ENCODE peak calls at places on chromosomes 5 and 9, in eight cellular contexts. Q, V, O, F, Z, I, M and T are unnamed samples.

GRCh38 chr9:127539259-127539981 is 72.7 kb upstream of the STXBP1 start:
- DNase-seq in Q (no peak), V (no peak), O (no peak), F (no peak), Z (no peak), I (no peak), M (no peak), T (no peak)

GRCh38 chr9:29144476-29144875 is 1571.2 kb upstream of the C9orf72 start:
- DNase-seq in Q (no peak), V (no peak), O (no peak), F (peak), Z (no peak), I (no peak), M (no peak), T (no peak)

GRCh38 chr5:96920956-96921355 is 14.9 kb upstream of the LNPEP start:
- DNase-seq in Q (no peak), V (no peak), O (no peak), F (no peak), Z (no peak), I (no peak), M (no peak), T (no peak)

GRCh38 chr5:149792963-149793362 is 62.9 kb downstream of the PPARGC1B start:
- DNase-seq in Q (no peak), V (no peak), O (no peak), F (no peak), Z (no peak), I (no peak), M (peak), T (no peak)

GRCh38 chr5:17817946-17818345 is 183.7 kb downstream of the TAF11L14 start:
- DNase-seq in Q (no peak), V (no peak), O (no peak), F (no peak), Z (no peak), I (no peak), M (no peak), T (no peak)

GRCh38 chr5:31021181-31021624 is 172.3 kb upstream of the CDH6 start:
- DNase-seq in Q (no peak), V (no peak), O (no peak), F (peak), Z (no peak), I (no peak), M (peak), T (no peak)

GRCh38 chr5:42361321-42361688 is 61.9 kb upstream of the GHR start:
- DNase-seq in Q (no peak), V (no peak), O (no peak), F (no peak), Z (no peak), I (no peak), M (peak), T (no peak)

GRCh38 chr9:33288235-33288634 is 2.1 kb upstream of the NFX1 start:
- DNase-seq in Q (no peak), V (no peak), O (no peak), F (no peak), Z (no peak), I (no peak), M (no peak), T (no peak)

GRCh38 chr9:69949396-69949795 is 94.3 kb upstream of the MAMDC2 start:
- DNase-seq in Q (no peak), V (no peak), O (no peak), F (peak), Z (no peak), I (no peak), M (no peak), T (no peak)

GRCh38 chr5:1202798-1203185 is 1.4 kb downstream of the SLC6A19 start:
- DNase-seq in Q (no peak), V (no peak), O (no peak), F (no peak), Z (no peak), I (no peak), M (no peak), T (no peak)

GRCh38 chr9:96006296-96006890 is 130.9 kb downstream of the ERCC6L2 start:
- DNase-seq in Q (no peak), V (no peak), O (no peak), F (no peak), Z (no peak), I (no peak), M (no peak), T (no peak)

GRCh38 chr5:143108498-143109128 is 294.9 kb downstream of the NR3C1 start:
- DNase-seq in Q (no peak), V (no peak), O (peak), F (no peak), Z (no peak), I (no peak), M (no peak), T (no peak)

GRCh38 chr5:135033866-135034185 is 202 bp downstream of the PITX1 start:
- DNase-seq in Q (no peak), V (no peak), O (no peak), F (peak), Z (peak), I (no peak), M (no peak), T (no peak)

GRCh38 chr5:612498-613424 is 621 bp downstream of the CEP72 start:
- DNase-seq in Q (no peak), V (no peak), O (no peak), F (no peak), Z (no peak), I (peak), M (peak), T (peak)

GRCh38 chr5:174192901-174193300 is 147.4 kb downstream of the NSG2 start:
- DNase-seq in Q (no peak), V (no peak), O (no peak), F (no peak), Z (no peak), I (no peak), M (no peak), T (no peak)

GRCh38 chr9:6054280-6055099 is 39.1 kb upstream of the RANBP6 start:
- DNase-seq in Q (peak), V (peak), O (no peak), F (peak), Z (peak), I (peak), M (peak), T (peak)

GRCh38 chr5:178387061-178387855 is 154.7 kb upstream of the PHYKPL start:
- DNase-seq in Q (no peak), V (no peak), O (no peak), F (no peak), Z (no peak), I (no peak), M (no peak), T (no peak)

GRCh38 chr9:33816327-33817252 is at the start of gene UBE2R2:
- DNase-seq in Q (peak), V (peak), O (peak), F (peak), Z (peak), I (peak), M (peak), T (peak)

GRCh38 chr5:57335092-57335491 is 147.5 kb downstream of the ACTBL2 start:
- DNase-seq in Q (no peak), V (no peak), O (no peak), F (peak), Z (no peak), I (no peak), M (peak), T (no peak)

DNA sequence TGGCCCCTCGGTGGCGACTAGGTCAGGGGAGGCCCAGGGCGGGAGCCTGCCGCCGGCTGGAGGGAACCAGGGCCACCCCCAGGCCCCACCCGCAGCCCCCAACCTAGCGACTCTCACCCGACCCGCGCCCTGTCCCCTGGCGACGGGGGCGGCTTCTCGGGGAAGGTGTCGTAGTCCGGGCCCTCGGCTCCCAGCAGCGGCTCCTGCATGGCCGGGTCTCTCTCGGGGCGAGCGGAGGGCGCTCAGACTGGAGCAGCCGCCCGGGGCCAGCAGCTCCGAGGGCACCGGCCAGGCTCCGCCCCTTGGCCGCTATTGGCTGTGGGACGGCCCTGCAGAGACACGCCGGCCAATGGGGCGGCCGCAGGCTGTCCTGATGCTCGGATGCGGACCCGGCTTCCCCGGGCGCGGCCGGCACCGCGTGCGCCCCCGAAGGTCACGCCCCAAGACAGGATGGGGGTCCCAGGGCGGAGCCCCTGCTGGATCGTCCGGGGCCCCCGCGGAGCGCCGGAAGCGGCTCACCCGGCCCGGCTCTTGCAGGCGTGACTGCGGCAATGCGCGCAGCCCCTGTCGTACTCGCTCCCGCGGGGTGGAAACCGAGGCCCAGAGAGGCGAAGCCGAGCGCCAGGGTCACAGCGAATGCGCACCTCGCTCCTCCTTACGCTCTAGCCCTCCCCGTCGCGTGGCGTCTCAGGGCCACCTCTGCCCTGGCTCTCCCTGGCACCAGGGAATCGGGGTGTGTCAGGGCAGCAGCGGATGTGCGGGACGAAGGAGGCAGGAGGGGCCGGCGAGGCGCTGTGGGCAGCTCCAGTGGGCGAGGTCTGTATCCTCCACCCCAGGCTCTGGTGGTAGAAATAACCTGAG is at the start of gene SLC2A6:
- DNase-seq in Q (peak), V (peak), O (peak), F (peak), Z (peak), I (peak), M (peak), T (peak)
- TF ChIP-seq CTCF in Q (no peak), V (no peak), O (no peak), F (no peak), Z (no peak), I (no peak), M (no peak), T (no peak)

GRCh38 chr9:4642351-4642750 is 19.7 kb upstream of the PLPP6 start:
- DNase-seq in Q (no peak), V (no peak), O (no peak), F (no peak), Z (no peak), I (no peak), M (no peak), T (no peak)

GRCh38 chr9:4639420-4639819 is 22.7 kb upstream of the PLPP6 start:
- DNase-seq in Q (no peak), V (no peak), O (no peak), F (no peak), Z (no peak), I (no peak), M (no peak), T (no peak)

GRCh38 chr9:4638968-4639367 is 23.1 kb upstream of the PLPP6 start:
- DNase-seq in Q (no peak), V (no peak), O (no peak), F (no peak), Z (no peak), I (no peak), M (no peak), T (no peak)

GRCh38 chr9:4640027-4640426 is 22.1 kb upstream of the PLPP6 start:
- DNase-seq in Q (peak), V (no peak), O (no peak), F (peak), Z (peak), I (peak), M (peak), T (peak)
- TF ChIP-seq CTCF in Q (no peak), V (peak), O (peak), F (peak), Z (peak), I (peak), M (peak), T (peak)

GRCh38 chr9:88378317-88378716 is 9.9 kb upstream of the SPIN1 start:
- DNase-seq in Q (no peak), V (no peak), O (no peak), F (peak), Z (no peak), I (peak), M (no peak), T (no peak)
- TF ChIP-seq CTCF in Q (no peak), V (peak), O (peak), F (peak), Z (no peak), I (peak), M (no peak), T (no peak)

GRCh38 chr9:86274821-86275643 is 7.3 kb downstream of the ISCA1 start:
- DNase-seq in Q (no peak), V (no peak), O (no peak), F (no peak), Z (no peak), I (no peak), M (no peak), T (no peak)

GRCh38 chr9:86279839-86280238 is 2.5 kb downstream of the ISCA1 start:
- DNase-seq in Q (no peak), V (no peak), O (no peak), F (no peak), Z (no peak), I (no peak), M (no peak), T (no peak)

GRCh38 chr9:86277072-86277471 is 5.3 kb downstream of the ISCA1 start:
- DNase-seq in Q (no peak), V (no peak), O (no peak), F (no peak), Z (no peak), I (no peak), M (no peak), T (no peak)

GRCh38 chr9:86272221-86272620 is 10.1 kb downstream of the ISCA1 start:
- DNase-seq in Q (no peak), V (no peak), O (no peak), F (no peak), Z (no peak), I (no peak), M (no peak), T (no peak)

DNA sequence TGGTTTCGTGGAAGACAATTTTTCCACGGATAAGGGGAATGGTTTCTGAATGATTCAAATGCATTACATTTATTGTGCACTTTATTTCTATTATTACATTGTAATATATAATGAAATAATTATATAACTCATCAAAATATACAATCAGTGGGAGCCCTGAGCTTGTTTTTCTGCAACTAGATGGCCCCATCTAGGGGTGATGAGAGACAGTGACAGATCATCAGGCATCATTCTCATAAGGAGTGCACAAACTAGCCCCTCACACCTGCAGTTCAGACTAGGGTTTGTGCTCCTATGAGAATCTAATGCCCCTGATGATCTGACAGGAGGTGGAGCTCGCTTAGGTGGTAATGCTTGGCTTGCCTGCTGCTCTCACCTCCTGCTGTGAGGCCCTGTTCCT is 6.4 kb downstream of the ISCA1 start:
- DNase-seq in Q (no peak), V (no peak), O (no peak), F (no peak), Z (no peak), I (peak), M (peak), T (no peak)
- TF ChIP-seq CTCF in Q (no peak), V (no peak), O (peak), F (peak), Z (peak), I (peak), M (peak), T (no peak)

DNA sequence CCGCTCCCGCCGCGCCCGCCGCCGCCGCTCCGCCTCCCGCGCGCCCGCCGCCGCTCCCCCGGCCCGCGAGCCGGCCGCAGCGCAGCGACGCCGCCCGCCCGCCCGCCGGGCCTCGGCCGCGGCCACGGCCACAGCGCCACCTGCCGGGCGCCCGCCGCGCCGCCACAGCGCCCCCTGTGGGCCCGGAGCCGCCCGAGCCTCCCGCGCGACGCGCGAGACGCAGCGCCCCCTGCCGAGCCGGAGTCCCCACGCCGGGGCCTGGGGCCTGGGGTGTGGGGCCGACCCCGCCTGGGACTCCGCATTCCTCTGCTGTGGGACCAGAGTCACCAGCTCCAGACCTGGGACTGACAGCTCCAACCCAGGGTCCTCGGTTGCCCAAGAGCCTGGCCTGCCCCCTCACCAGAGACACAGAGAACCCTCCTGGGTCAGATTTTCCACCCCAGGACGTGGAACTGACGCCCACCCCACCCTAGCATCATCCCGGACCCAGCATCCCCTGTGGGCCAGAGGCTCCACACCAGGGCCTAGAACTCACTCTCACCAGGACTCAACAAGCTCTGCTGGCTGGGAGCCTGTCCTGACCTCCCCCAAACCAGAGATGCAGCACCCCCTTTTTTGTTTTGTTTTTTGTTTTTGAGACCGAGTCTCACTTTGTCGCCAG is at the start of gene RAPGEF1:
- DNase-seq in Q (peak), V (peak), O (peak), F (peak), Z (peak), I (peak), M (peak), T (peak)
- TF ChIP-seq CTCF in Q (peak), V (peak), O (peak), F (peak), Z (peak), I (peak), M (peak), T (peak)